ENCODE peak calls at places on chromosomes 6 and 20, in nine cellular contexts. Q is AG04450, O is cardiac fibroblast, Z is progenitor cell of endocrine pancreas, K is right lobe of liver, J is body of pancreas, L is heart left ventricle, B is GM12865, D is AG04449. G is an unnamed sample.

GRCh38 chr6:8383584-8383983 is 51.8 kb downstream of the SLC35B3 start:
- DNase-seq in Q (no peak), O (no peak), Z (no peak), K (no peak), J (no peak), L (no peak), B (no peak), D (no peak), G (no peak)

GRCh38 chr6:80527552-80528052 is 421.1 kb downstream of the BCKDHB start:
- DNase-seq in Q (no peak), O (peak), Z (no peak), K (peak), J (no peak), L (no peak), B (no peak), D (no peak), G (no peak)

GRCh38 chr6:167831281-167831680 is 4.6 kb downstream of the AFDN start:
- DNase-seq in Q (no peak), O (peak), Z (no peak), K (no peak), J (no peak), L (no peak), B (peak), D (no peak), G (no peak)

GRCh38 chr6:122286512-122286911 is 112.9 kb upstream of the HSF2 start:
- DNase-seq in Q (no peak), O (no peak), Z (no peak), K (no peak), J (no peak), L (no peak), B (no peak), D (no peak), G (no peak)

GRCh38 chr20:20366896-20367680 is 816 bp upstream of the INSM1 start:
- DNase-seq in Q (no peak), O (no peak), Z (no peak), K (no peak), J (no peak), L (no peak), B (no peak), D (no peak), G (no peak)

GRCh38 chr6:33696538-33697518 is 14.7 kb downstream of the UQCC2 start:
- DNase-seq in Q (peak), O (peak), Z (no peak), K (no peak), J (peak), L (peak), B (peak), D (no peak), G (peak)

GRCh38 chr6:50850223-50850751 is 31.6 kb downstream of the TFAP2B start:
- DNase-seq in Q (no peak), O (no peak), Z (no peak), K (no peak), J (peak), L (no peak), B (no peak), D (no peak), G (no peak)

GRCh38 chr20:39876974-39877615 is 811.9 kb downstream of the MAFB start:
- DNase-seq in Q (no peak), O (no peak), Z (no peak), K (no peak), J (peak), L (no peak), B (no peak), D (no peak), G (no peak)

GRCh38 chr6:67016921-67017460 is 1310.0 kb upstream of the EYS start:
- DNase-seq in Q (no peak), O (no peak), Z (no peak), K (no peak), J (no peak), L (no peak), B (no peak), D (no peak), G (no peak)

GRCh38 chr20:24672886-24673677 is 203.7 kb downstream of the SYNDIG1 start:
- DNase-seq in Q (peak), O (peak), Z (no peak), K (no peak), J (peak), L (no peak), B (no peak), D (peak), G (no peak)

GRCh38 chr20:64131406-64131805 is 24.0 kb upstream of the NPBWR2 start:
- DNase-seq in Q (no peak), O (peak), Z (no peak), K (peak), J (no peak), L (no peak), B (peak), D (no peak), G (no peak)
- TF ChIP-seq CTCF in Q (peak), O (peak), Z (peak), K (peak), J (peak), L (no peak), B (no peak), D (peak), G (no peak)

GRCh38 chr6:73968358-73968757 is 272.4 kb downstream of the CD109 start:
- DNase-seq in Q (no peak), O (no peak), Z (no peak), K (no peak), J (no peak), L (no peak), B (no peak), D (no peak), G (no peak)
- TF ChIP-seq CTCF in Q (no peak), O (no peak), Z (no peak), K (no peak), J (no peak), L (no peak), B (no peak), D (no peak), G (no peak)

GRCh38 chr6:109644131-109644530 is 46.9 kb downstream of the AK9 start:
- DNase-seq in Q (no peak), O (no peak), Z (no peak), K (no peak), J (no peak), L (no peak), B (peak), D (no peak), G (peak)
- TF ChIP-seq CTCF in Q (no peak), O (no peak), Z (no peak), K (no peak), J (no peak), L (no peak), B (no peak), D (no peak), G (no peak)

GRCh38 chr20:41089555-41089954 is 47.8 kb upstream of the PLCG1 start:
- DNase-seq in Q (no peak), O (no peak), Z (no peak), K (no peak), J (no peak), L (no peak), B (no peak), D (no peak), G (no peak)
- TF ChIP-seq CTCF in Q (no peak), O (no peak), Z (no peak), K (no peak), J (no peak), L (no peak), B (no peak), D (no peak), G (no peak)

GRCh38 chr6:10947966-10948365 is 61.1 kb downstream of the SYCP2L start:
- DNase-seq in Q (no peak), O (no peak), Z (no peak), K (no peak), J (no peak), L (no peak), B (no peak), D (no peak), G (no peak)

GRCh38 chr6:10949579-10950490 is 63.0 kb downstream of the SYCP2L start:
- DNase-seq in Q (no peak), O (no peak), Z (no peak), K (no peak), J (no peak), L (no peak), B (no peak), D (no peak), G (no peak)

GRCh38 chr6:10954590-10955010 is 67.7 kb downstream of the SYCP2L start:
- DNase-seq in Q (peak), O (peak), Z (peak), K (peak), J (peak), L (peak), B (peak), D (peak), G (peak)

GRCh38 chr6:10956776-10957175 is 69.9 kb downstream of the SYCP2L start:
- DNase-seq in Q (no peak), O (no peak), Z (no peak), K (no peak), J (no peak), L (no peak), B (no peak), D (no peak), G (no peak)

GRCh38 chr6:10951675-10952282 is 64.9 kb downstream of the SYCP2L start:
- DNase-seq in Q (peak), O (peak), Z (no peak), K (no peak), J (no peak), L (no peak), B (peak), D (peak), G (peak)
- TF ChIP-seq CTCF in Q (peak), O (peak), Z (peak), K (peak), J (peak), L (peak), B (peak), D (peak), G (peak)

GRCh38 chr20:32189123-32189410 is 18.5 kb downstream of the PLAGL2 start:
- DNase-seq in Q (no peak), O (no peak), Z (no peak), K (peak), J (no peak), L (no peak), B (no peak), D (no peak), G (no peak)

GRCh38 chr20:32191422-32191821 is 16.1 kb downstream of the PLAGL2 start:
- DNase-seq in Q (no peak), O (no peak), Z (no peak), K (no peak), J (no peak), L (no peak), B (no peak), D (no peak), G (no peak)

GRCh38 chr20:32191873-32192272 is 15.7 kb downstream of the PLAGL2 start:
- DNase-seq in Q (no peak), O (peak), Z (no peak), K (peak), J (no peak), L (no peak), B (no peak), D (no peak), G (no peak)

GRCh38 chr20:32189691-32190607 is 17.6 kb downstream of the PLAGL2 start:
- DNase-seq in Q (no peak), O (peak), Z (peak), K (peak), J (no peak), L (peak), B (no peak), D (no peak), G (peak)

GRCh38 chr20:32190608-32191415 is 16.7 kb downstream of the PLAGL2 start:
- DNase-seq in Q (no peak), O (no peak), Z (no peak), K (peak), J (no peak), L (no peak), B (no peak), D (no peak), G (no peak)
- TF ChIP-seq CTCF in Q (no peak), O (no peak), Z (no peak), K (no peak), J (no peak), L (no peak), B (no peak), D (no peak), G (no peak)

DNA sequence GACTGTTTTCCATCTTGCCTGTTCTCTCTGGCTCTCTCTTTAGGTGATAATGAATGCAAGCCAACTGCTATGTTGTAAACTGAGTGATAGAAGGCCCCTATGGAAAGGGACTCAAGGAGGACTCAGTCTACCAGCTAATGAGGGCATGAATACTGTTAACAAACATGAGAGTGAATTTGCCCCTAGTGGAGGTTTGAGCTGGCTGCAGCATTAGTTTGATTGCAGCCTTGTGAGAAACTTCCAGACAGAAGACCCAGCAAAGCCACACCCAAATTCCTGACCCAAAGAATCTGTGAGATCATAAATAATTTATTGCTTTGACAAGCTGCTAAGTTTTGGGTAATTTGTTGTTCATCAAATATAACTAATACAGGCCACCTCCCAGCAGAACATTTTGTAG is 50.0 kb upstream of the PLCB1 start:
- DNase-seq in Q (no peak), O (peak), Z (no peak), K (no peak), J (no peak), L (no peak), B (no peak), D (no peak), G (no peak)
- TF ChIP-seq CTCF in Q (peak), O (peak), Z (peak), K (no peak), J (peak), L (peak), B (peak), D (peak), G (no peak)

DNA sequence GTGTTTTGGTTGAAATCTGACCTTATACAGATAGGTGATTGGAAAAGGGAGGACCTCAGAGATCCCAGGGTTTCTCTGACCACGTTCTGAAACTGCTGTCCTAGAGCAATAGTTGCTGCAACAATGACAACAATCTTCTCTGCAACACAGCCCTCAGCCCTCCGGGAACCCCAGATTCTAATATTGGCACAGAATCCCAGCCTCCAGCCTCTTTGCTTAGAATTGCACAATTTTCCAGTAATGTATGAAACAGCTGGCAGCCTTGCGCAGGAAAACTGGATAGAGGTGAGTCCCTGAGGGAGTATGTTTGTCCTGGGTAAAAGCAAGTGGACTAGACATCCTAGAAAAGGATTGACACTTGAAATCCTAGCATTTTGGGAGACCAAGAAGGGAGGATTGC is 30.4 kb upstream of the PNRC1 start:
- DNase-seq in Q (no peak), O (peak), Z (no peak), K (peak), J (peak), L (peak), B (no peak), D (no peak), G (no peak)
- TF ChIP-seq CTCF in Q (no peak), O (no peak), Z (no peak), K (no peak), J (no peak), L (no peak), B (no peak), D (no peak), G (no peak)

G was measured in GM13976.